ENCODE peak calls at places on chromosome 13, in nine cellular contexts. Q is naive thymus-derived CD4-positive, alpha-beta T cell; O is hepatic stellate cell; E is mammary epithelial cell; H is HCT116; Y is CD8-positive, alpha-beta T cell; F is hypothalamus; A is mucosa of gallbladder; B is fibroblast of the aortic adventitia. R is an unnamed sample.
A peak's percentile ranks its signal among the peaks of the same experiment; 100 is the strongest.

GRCh38 chr13:59906413-59907027 is 257.2 kb downstream of the DIAPH3 start:
- DNase-seq in O (peak; percentile 2), E (no peak), H (peak; percentile 4), A (no peak), Y (no peak), F (no peak), B (peak; percentile 78), Q (no peak), R (no peak)

GRCh38 chr13:31769581-31769980 is 30.3 kb downstream of the RXFP2 start:
- DNase-seq in F (no peak), O (no peak), A (no peak), Q (no peak), E (no peak), H (no peak), Y (no peak), B (no peak), R (no peak)

GRCh38 chr13:114146629-114147028 is 14.2 kb upstream of the RASA3 start:
- DNase-seq in B (no peak), F (no peak), Q (no peak), E (no peak), O (no peak), A (no peak), Y (no peak), H (no peak), R (no peak)

GRCh38 chr13:73090116-73090811 is 31.5 kb downstream of the KLF5 start:
- DNase-seq in E (peak; percentile 91), Y (no peak), A (peak; percentile 75), Q (no peak), O (peak; percentile 66), H (peak; percentile 96), B (peak; percentile 69), F (no peak), R (peak; percentile 52)

GRCh38 chr13:39273953-39274352 is 235.7 kb downstream of the NHLRC3 start:
- DNase-seq in A (no peak), B (peak; percentile 38), Y (no peak), Q (no peak), F (no peak), E (no peak), O (no peak), H (no peak), R (no peak)

GRCh38 chr13:99982021-99982740 is 597 bp downstream of the ZIC2 start:
- DNase-seq in Q (peak; percentile 29), Y (no peak), H (no peak), O (no peak), E (peak; percentile 51), F (no peak), A (no peak), B (no peak), R (no peak)

GRCh38 chr13:78786399-78786879 is 127.5 kb upstream of the OBI1 start:
- DNase-seq in F (no peak), B (no peak), E (no peak), O (no peak), Y (no peak), A (no peak), H (no peak), Q (no peak), R (no peak)

GRCh38 chr13:97414392-97414791 is 19.6 kb upstream of the RAP2A start:
- DNase-seq in F (no peak), H (no peak), E (no peak), O (no peak), B (no peak), Y (no peak), A (no peak), Q (no peak), R (no peak)

GRCh38 chr13:79423801-79424642 is 18.0 kb upstream of the RBM26 start:
- DNase-seq in Q (no peak), B (peak; percentile 80), O (peak; percentile 19), H (peak; percentile 28), E (no peak), A (no peak), Y (no peak), F (no peak), R (no peak)